ENCODE peak calls at places on chromosomes 13 and 19, in eight cellular contexts. One of them, this sample, is unnamed.

GRCh38 chr19:35076026-35076370 is 34.5 kb downstream of the HPN start:
- DNase-seq in fibroblast of lung: no peak
- DNase-seq in OCI-LY7: no peak
- DNase-seq in GM23338: no peak
- DNase-seq in HCT116: no peak
- DNase-seq in GM12878: no peak
- DNase-seq in PC-3: no peak
- DNase-seq in GM23248: no peak
- DNase-seq in this sample: no peak

GRCh38 chr13:46100191-46100877 is 4.5 kb downstream of the CPB2 start:
- DNase-seq in fibroblast of lung: no peak
- DNase-seq in OCI-LY7: peak; percentile 2
- DNase-seq in GM23338: no peak
- DNase-seq in HCT116: no peak
- DNase-seq in GM12878: no peak
- DNase-seq in PC-3: no peak
- DNase-seq in GM23248: peak; percentile 12
- DNase-seq in this sample: no peak

GRCh38 chr13:96948127-96948526 is 46.1 kb downstream of the OXGR1 start:
- DNase-seq in fibroblast of lung: no peak
- DNase-seq in OCI-LY7: no peak
- DNase-seq in GM23338: no peak
- DNase-seq in HCT116: no peak
- DNase-seq in GM12878: no peak
- DNase-seq in PC-3: no peak
- DNase-seq in GM23248: no peak
- DNase-seq in this sample: no peak

GRCh38 chr13:44688652-44689051 is 112.5 kb upstream of the TSC22D1 start:
- DNase-seq in fibroblast of lung: no peak
- DNase-seq in OCI-LY7: no peak
- DNase-seq in GM23338: no peak
- DNase-seq in HCT116: no peak
- DNase-seq in GM12878: no peak
- DNase-seq in PC-3: no peak
- DNase-seq in GM23248: no peak
- DNase-seq in this sample: no peak

GRCh38 chr13:114225610-114226009 is 9.1 kb upstream of the CDC16 start:
- DNase-seq in fibroblast of lung: no peak
- DNase-seq in OCI-LY7: no peak
- DNase-seq in GM23338: no peak
- DNase-seq in HCT116: no peak
- DNase-seq in GM12878: no peak
- DNase-seq in PC-3: no peak
- DNase-seq in GM23248: no peak
- DNase-seq in this sample: no peak

GRCh38 chr13:20711301-20712044 is 8.0 kb downstream of the IL17D start:
- DNase-seq in fibroblast of lung: no peak
- DNase-seq in OCI-LY7: no peak
- DNase-seq in GM23338: peak; percentile 86
- DNase-seq in HCT116: no peak
- DNase-seq in GM12878: no peak
- DNase-seq in PC-3: no peak
- DNase-seq in GM23248: peak; percentile 53
- DNase-seq in this sample: no peak

GRCh38 chr13:98060282-98060681 is 82.6 kb upstream of the FARP1 start:
- DNase-seq in fibroblast of lung: no peak
- DNase-seq in OCI-LY7: no peak
- DNase-seq in GM23338: no peak
- DNase-seq in HCT116: no peak
- DNase-seq in GM12878: no peak
- DNase-seq in PC-3: no peak
- DNase-seq in GM23248: no peak
- DNase-seq in this sample: no peak

GRCh38 chr19:37931941-37932655 is 25.1 kb downstream of the SIPA1L3 start:
- DNase-seq in fibroblast of lung: peak; percentile 66
- DNase-seq in OCI-LY7: peak; percentile 60
- DNase-seq in GM23338: peak; percentile 90
- DNase-seq in HCT116: peak; percentile 65
- DNase-seq in GM12878: no peak
- DNase-seq in PC-3: peak; percentile 92
- DNase-seq in GM23248: peak; percentile 76
- DNase-seq in this sample: peak; percentile 78

GRCh38 chr13:60267498-60268202 is 103.9 kb upstream of the DIAPH3 start:
- DNase-seq in fibroblast of lung: no peak
- DNase-seq in OCI-LY7: peak; percentile 68
- DNase-seq in GM23338: peak; percentile 79
- DNase-seq in HCT116: no peak
- DNase-seq in GM12878: no peak
- DNase-seq in PC-3: no peak
- DNase-seq in GM23248: peak; percentile 6
- DNase-seq in this sample: no peak

GRCh38 chr13:112904436-112904960 is 64.5 kb upstream of the MCF2L start:
- DNase-seq in fibroblast of lung: no peak
- DNase-seq in OCI-LY7: no peak
- DNase-seq in GM23338: no peak
- DNase-seq in HCT116: no peak
- DNase-seq in GM12878: no peak
- DNase-seq in PC-3: no peak
- DNase-seq in GM23248: no peak
- DNase-seq in this sample: no peak

GRCh38 chr13:105663182-105663581 is 872.3 kb downstream of the EFNB2 start:
- DNase-seq in fibroblast of lung: no peak
- DNase-seq in OCI-LY7: no peak
- DNase-seq in GM23338: no peak
- DNase-seq in HCT116: no peak
- DNase-seq in GM12878: no peak
- DNase-seq in PC-3: no peak
- DNase-seq in GM23248: no peak
- DNase-seq in this sample: no peak

DNA sequence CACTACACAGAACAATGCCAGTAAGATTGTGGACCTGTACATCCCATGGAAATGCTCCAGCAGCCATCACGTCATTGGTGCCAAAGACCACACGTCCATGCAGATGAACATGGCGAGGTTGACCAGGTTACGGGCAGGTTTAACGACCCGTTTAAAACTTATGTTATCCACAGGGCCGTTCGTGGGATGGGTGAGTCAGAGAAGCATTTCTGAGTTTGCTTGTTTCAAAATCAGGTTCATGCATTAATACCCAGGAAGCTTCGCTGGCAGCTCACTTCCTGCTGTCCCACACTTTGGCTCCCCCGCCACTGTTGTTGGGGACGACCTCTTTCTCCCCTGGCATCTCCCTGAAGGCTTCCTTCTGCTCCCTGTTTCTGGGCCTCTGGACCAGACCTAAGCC is 194.1 kb downstream of the USP12 start:
- DNase-seq in fibroblast of lung: no peak
- DNase-seq in OCI-LY7: no peak
- DNase-seq in GM23338: no peak
- DNase-seq in HCT116: no peak
- DNase-seq in GM12878: no peak
- DNase-seq in PC-3: no peak
- DNase-seq in GM23248: peak; percentile 50
- DNase-seq in this sample: peak; percentile 49
- H2AFZ ChIP-seq in fibroblast of lung: no peak overlapping the region
- H2AFZ ChIP-seq in OCI-LY7: no peak overlapping the region
- H2AFZ ChIP-seq in GM23338: peak overlapping the region; percentile 69
- H2AFZ ChIP-seq in HCT116: no peak overlapping the region
- H2AFZ ChIP-seq in GM12878: no peak overlapping the region
- H2AFZ ChIP-seq in PC-3: peak overlapping the region; percentile 53
- H2AFZ ChIP-seq in GM23248: peak overlapping the region; percentile 32
- H2AFZ ChIP-seq in this sample: peak overlapping the region; percentile 67

GRCh38 chr19:29805026-29805925 is 6.5 kb upstream of the CCNE1 start:
- DNase-seq in fibroblast of lung: no peak
- DNase-seq in OCI-LY7: no peak
- DNase-seq in GM23338: no peak
- DNase-seq in HCT116: no peak
- DNase-seq in GM12878: no peak
- DNase-seq in PC-3: peak; percentile 15
- DNase-seq in GM23248: peak; percentile 77
- DNase-seq in this sample: peak; percentile 10
- H2AFZ ChIP-seq in fibroblast of lung: no peak overlapping the region
- H2AFZ ChIP-seq in OCI-LY7: peak overlapping the region; percentile 19
- H2AFZ ChIP-seq in GM23338: peak overlapping the region; percentile 63
- H2AFZ ChIP-seq in HCT116: no peak overlapping the region
- H2AFZ ChIP-seq in GM12878: no peak overlapping the region
- H2AFZ ChIP-seq in PC-3: no peak overlapping the region
- H2AFZ ChIP-seq in GM23248: no peak overlapping the region
- H2AFZ ChIP-seq in this sample: no peak overlapping the region

DNA sequence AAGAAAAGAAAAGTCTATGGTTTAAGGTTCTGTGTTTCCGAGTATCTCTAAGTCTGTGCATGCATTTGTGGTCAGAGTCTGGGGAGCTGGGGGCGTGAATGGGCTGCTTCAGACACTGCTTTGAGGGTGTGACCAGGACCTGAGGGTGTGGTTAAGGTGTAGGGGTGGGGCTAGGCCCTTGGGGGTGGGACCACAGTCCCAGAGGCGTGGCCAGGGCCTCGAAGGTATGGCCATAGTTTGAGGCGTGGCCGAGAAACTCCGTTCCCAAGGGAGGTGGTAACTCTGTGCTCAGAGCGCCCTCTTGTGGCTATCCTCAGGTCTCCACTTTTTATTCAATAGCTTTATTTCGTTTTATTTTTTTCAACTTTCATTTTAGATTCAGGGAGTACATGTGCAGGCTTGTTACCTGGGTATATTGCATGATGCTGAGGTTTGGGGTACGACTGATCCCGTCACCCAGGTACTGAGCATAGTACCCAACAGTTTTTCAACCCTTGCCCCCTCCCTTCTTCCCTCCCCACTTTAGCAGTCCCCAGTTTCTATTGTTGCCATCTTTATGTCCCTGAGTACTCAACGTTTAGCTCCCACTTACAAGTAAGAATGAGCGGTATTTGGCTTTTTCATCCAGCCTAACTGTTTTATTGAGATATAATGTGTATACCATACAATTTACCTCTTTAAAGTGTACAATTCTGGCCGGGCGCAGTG is 7.0 kb upstream of the CBLC start:
- DNase-seq in fibroblast of lung: peak; percentile 94
- DNase-seq in OCI-LY7: peak; percentile 98
- DNase-seq in GM23338: peak; percentile 99
- DNase-seq in HCT116: peak; percentile 96
- DNase-seq in GM12878: peak; percentile 97
- DNase-seq in PC-3: peak; percentile 97
- DNase-seq in GM23248: peak; percentile 97
- DNase-seq in this sample: peak; percentile 91
- H2AFZ ChIP-seq in fibroblast of lung: peak overlapping the region; percentile 77
- H2AFZ ChIP-seq in OCI-LY7: peak overlapping the region; percentile 71
- H2AFZ ChIP-seq in GM23338: peak overlapping the region; percentile 61
- H2AFZ ChIP-seq in HCT116: peak overlapping the region; percentile 94
- H2AFZ ChIP-seq in GM12878: peak overlapping the region; percentile 86
- H2AFZ ChIP-seq in PC-3: peak overlapping the region; percentile 78
- H2AFZ ChIP-seq in GM23248: peak overlapping the region; percentile 87
- H2AFZ ChIP-seq in this sample: peak overlapping the region; percentile 68

DNA sequence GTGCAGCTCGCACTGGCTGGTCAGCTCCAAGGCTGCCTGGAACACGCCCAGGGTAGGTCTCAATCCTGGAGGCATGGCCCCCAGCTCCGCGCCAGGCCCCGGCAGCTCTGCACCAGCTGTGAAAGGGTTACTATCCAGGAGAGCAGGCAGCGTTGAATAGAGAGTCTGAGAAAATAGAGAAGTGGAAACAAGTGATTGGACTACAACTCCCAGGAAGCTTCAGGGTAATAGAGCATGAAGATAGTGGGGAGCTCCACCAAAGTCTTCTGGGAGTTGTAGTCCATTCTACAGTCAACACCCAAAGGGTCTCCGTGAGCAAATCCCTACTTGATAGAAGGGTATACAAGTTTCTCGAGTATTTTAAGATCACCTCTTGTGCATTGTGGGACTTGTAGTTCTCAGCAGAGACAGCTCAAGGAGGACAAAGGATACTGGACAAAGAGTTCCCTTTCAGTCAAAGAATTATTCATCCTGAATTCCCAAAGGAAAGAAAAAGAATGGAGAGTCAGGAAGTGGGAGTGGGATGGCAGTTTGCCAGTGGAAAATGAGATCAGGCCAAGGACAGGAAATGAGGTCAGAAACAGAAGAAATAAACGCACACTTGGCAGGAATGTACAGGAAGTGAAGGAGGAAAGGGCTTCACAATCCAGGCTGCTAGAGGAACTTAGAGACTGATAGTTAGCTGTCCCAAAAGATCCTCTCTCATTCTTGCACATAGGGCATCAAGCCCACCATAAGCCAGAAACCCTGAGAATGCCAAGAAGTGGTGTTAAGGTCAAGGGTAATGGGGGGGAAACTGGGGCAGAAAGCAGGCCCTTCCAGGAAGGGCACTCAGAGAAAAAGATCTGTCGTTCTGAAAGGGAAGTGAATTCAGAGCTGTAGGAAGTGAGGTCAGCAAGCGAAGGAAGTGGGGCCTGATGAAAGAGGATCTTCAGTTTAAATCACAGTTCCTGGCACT is 5.5 kb upstream of the MAMSTR start:
- DNase-seq in fibroblast of lung: peak; percentile 93
- DNase-seq in OCI-LY7: peak; percentile 85
- DNase-seq in GM23338: peak; percentile 92
- DNase-seq in HCT116: peak; percentile 72
- DNase-seq in GM12878: no peak
- DNase-seq in PC-3: peak; percentile 50
- DNase-seq in GM23248: peak; percentile 87
- DNase-seq in this sample: peak; percentile 93
- H2AFZ ChIP-seq in fibroblast of lung: peak overlapping the region; percentile 94
- H2AFZ ChIP-seq in OCI-LY7: peak overlapping the region; percentile 89
- H2AFZ ChIP-seq in GM23338: no peak overlapping the region
- H2AFZ ChIP-seq in HCT116: peak overlapping the region; percentile 49
- H2AFZ ChIP-seq in GM12878: peak overlapping the region; percentile 3
- H2AFZ ChIP-seq in PC-3: peak overlapping the region; percentile 25
- H2AFZ ChIP-seq in GM23248: peak overlapping the region; percentile 88
- H2AFZ ChIP-seq in this sample: peak overlapping the region; percentile 93

GRCh38 chr19:18807861-18808331 is 16.8 kb upstream of the COMP start:
- DNase-seq in fibroblast of lung: no peak
- DNase-seq in OCI-LY7: no peak
- DNase-seq in GM23338: no peak
- DNase-seq in HCT116: no peak
- DNase-seq in GM12878: no peak
- DNase-seq in PC-3: no peak
- DNase-seq in GM23248: peak; percentile 60
- DNase-seq in this sample: no peak

GRCh38 chr19:18814063-18814462 is 17.7 kb upstream of the UPF1 start:
- DNase-seq in fibroblast of lung: peak; percentile 33
- DNase-seq in OCI-LY7: no peak
- DNase-seq in GM23338: no peak
- DNase-seq in HCT116: no peak
- DNase-seq in GM12878: no peak
- DNase-seq in PC-3: no peak
- DNase-seq in GM23248: peak; percentile 62
- DNase-seq in this sample: no peak

GRCh38 chr19:18804643-18805042 is 13.5 kb upstream of the COMP start:
- DNase-seq in fibroblast of lung: no peak
- DNase-seq in OCI-LY7: no peak
- DNase-seq in GM23338: no peak
- DNase-seq in HCT116: no peak
- DNase-seq in GM12878: no peak
- DNase-seq in PC-3: no peak
- DNase-seq in GM23248: no peak
- DNase-seq in this sample: no peak

GRCh38 chr19:18804139-18804601 is 13.1 kb upstream of the COMP start:
- DNase-seq in fibroblast of lung: no peak
- DNase-seq in OCI-LY7: no peak
- DNase-seq in GM23338: no peak
- DNase-seq in HCT116: no peak
- DNase-seq in GM12878: no peak
- DNase-seq in PC-3: no peak
- DNase-seq in GM23248: no peak
- DNase-seq in this sample: no peak

GRCh38 chr19:18809149-18809978 is 18.3 kb upstream of the COMP start:
- DNase-seq in fibroblast of lung: peak; percentile 91
- DNase-seq in OCI-LY7: no peak
- DNase-seq in GM23338: no peak
- DNase-seq in HCT116: no peak
- DNase-seq in GM12878: no peak
- DNase-seq in PC-3: peak; percentile 38
- DNase-seq in GM23248: peak; percentile 92
- DNase-seq in this sample: peak; percentile 78
- H2AFZ ChIP-seq in fibroblast of lung: peak overlapping the region; percentile 1
- H2AFZ ChIP-seq in OCI-LY7: no peak overlapping the region
- H2AFZ ChIP-seq in GM23338: no peak overlapping the region
- H2AFZ ChIP-seq in HCT116: no peak overlapping the region
- H2AFZ ChIP-seq in GM12878: no peak overlapping the region
- H2AFZ ChIP-seq in PC-3: no peak overlapping the region
- H2AFZ ChIP-seq in GM23248: peak overlapping the region; percentile 78
- H2AFZ ChIP-seq in this sample: peak overlapping the region; percentile 57